ENCODE peak calls at places on chromosomes 4 and X, in five cellular contexts. A, T, S, W and G are unnamed samples.

GRCh38 chrX:53882331-53882730 is 161.9 kb downstream of the PHF8 start:
- DNase-seq in T (no peak), W (no peak), S (no peak), A (no peak), G (no peak)

GRCh38 chr4:100071531-100071930 is 118.7 kb downstream of the DDIT4L start:
- DNase-seq in W (no peak), S (no peak), A (no peak), T (no peak), G (no peak)

GRCh38 chr4:86101841-86102240 is 258.0 kb downstream of the MAPK10 start:
- DNase-seq in A (no peak), S (no peak), T (no peak), W (no peak), G (no peak)

GRCh38 chr4:98110214-98110613 is 33.1 kb downstream of the STPG2 start:
- DNase-seq in S (no peak), A (no peak), T (no peak), W (no peak), G (no peak)

GRCh38 chrX:132094169-132094568 is 33.7 kb downstream of the FRMD7 start:
- DNase-seq in S (no peak), A (no peak), T (no peak), W (no peak), G (no peak)

GRCh38 chr4:180380733-180381132 is 1862.5 kb upstream of the TENM3 start:
- DNase-seq in T (no peak), A (no peak), S (no peak), W (no peak), G (no peak)

GRCh38 chrX:72029473-72030411 is 102.0 kb downstream of the RTL5 start:
- DNase-seq in T (no peak), A (peak), S (no peak), W (no peak), G (no peak)

GRCh38 chrX:153778684-153779101 is 2.1 kb upstream of the SRPK3 start:
- DNase-seq in W (no peak), T (no peak), A (no peak), S (peak), G (no peak)

GRCh38 chr4:54165438-54165837 is 63.7 kb upstream of the PDGFRA start:
- DNase-seq in W (no peak), A (no peak), S (no peak), T (no peak), G (no peak)

GRCh38 chr4:152245706-152246105 is 290.2 kb downstream of the FBXW7 start:
- DNase-seq in A (no peak), S (no peak), T (no peak), W (no peak), G (no peak)

GRCh38 chr4:30863031-30863430 is 142.9 kb downstream of the PCDH7 start:
- DNase-seq in A (no peak), T (no peak), W (no peak), S (no peak), G (no peak)

GRCh38 chr4:116361782-116362181 is 723.6 kb downstream of the TRAM1L1 start:
- DNase-seq in A (no peak), T (no peak), S (no peak), W (no peak), G (no peak)

GRCh38 chr4:34309356-34309900 is 1934.9 kb downstream of the ARAP2 start:
- DNase-seq in T (no peak), S (no peak), A (no peak), W (no peak), G (no peak)

GRCh38 chrX:130339408-130340222 is at the start of gene SLC25A14:
- DNase-seq in S (peak), W (peak), T (peak), A (peak), G (peak)
- TF ChIP-seq POLR2A in S (no peak), W (no peak), T (no peak), A (peak), G (no peak)

GRCh38 chr4:169627307-169627706 is 6.9 kb downstream of the CLCN3 start:
- DNase-seq in A (no peak), W (no peak), S (no peak), T (no peak), G (no peak)

GRCh38 chr4:169630069-169630468 is 9.7 kb downstream of the CLCN3 start:
- DNase-seq in A (no peak), T (no peak), S (no peak), W (no peak), G (no peak)

GRCh38 chr4:169628579-169628978 is 8.2 kb downstream of the CLCN3 start:
- DNase-seq in A (no peak), W (no peak), S (no peak), T (no peak), G (no peak)

GRCh38 chr4:169625886-169626285 is 5.5 kb downstream of the CLCN3 start:
- DNase-seq in S (no peak), W (no peak), A (no peak), T (no peak), G (no peak)

GRCh38 chr4:169626328-169627282 is 6.2 kb downstream of the CLCN3 start:
- DNase-seq in T (no peak), W (no peak), S (no peak), A (no peak), G (no peak)
- TF ChIP-seq POLR2A in T (no peak), W (no peak), S (no peak), A (no peak), G (no peak)

GRCh38 chrX:149518236-149518635 is 13.1 kb upstream of the IDS start:
- DNase-seq in S (no peak), A (no peak), T (no peak), W (no peak), G (no peak)
- TF ChIP-seq POLR2A in S (no peak), A (no peak), T (no peak), W (no peak), G (no peak)

GRCh38 chr4:3516836-3517730 is 15.1 kb downstream of the LRPAP1 start:
- DNase-seq in W (no peak), A (peak), S (peak), T (no peak), G (no peak)
- TF ChIP-seq POLR2A in W (no peak), A (no peak), S (no peak), T (no peak), G (no peak)

GRCh38 chrX:24494544-24495113 is 29.5 kb downstream of the PDK3 start:
- DNase-seq in S (no peak), T (no peak), A (no peak), W (peak), G (no peak)
- TF ChIP-seq POLR2A in S (no peak), T (no peak), A (peak), W (no peak), G (no peak)

GRCh38 chr4:57086324-57086723 is 23.9 kb downstream of the IGFBP7 start:
- DNase-seq in A (no peak), W (no peak), S (no peak), T (no peak), G (no peak)

GRCh38 chr4:57085278-57085677 is 24.9 kb downstream of the IGFBP7 start:
- DNase-seq in A (no peak), T (no peak), S (no peak), W (no peak), G (no peak)

GRCh38 chr4:57091657-57092162 is 18.5 kb downstream of the IGFBP7 start:
- DNase-seq in T (no peak), S (no peak), A (no peak), W (no peak), G (no peak)

GRCh38 chr4:57090099-57090498 is 20.1 kb downstream of the IGFBP7 start:
- DNase-seq in S (no peak), A (no peak), W (no peak), T (no peak), G (no peak)

DNA sequence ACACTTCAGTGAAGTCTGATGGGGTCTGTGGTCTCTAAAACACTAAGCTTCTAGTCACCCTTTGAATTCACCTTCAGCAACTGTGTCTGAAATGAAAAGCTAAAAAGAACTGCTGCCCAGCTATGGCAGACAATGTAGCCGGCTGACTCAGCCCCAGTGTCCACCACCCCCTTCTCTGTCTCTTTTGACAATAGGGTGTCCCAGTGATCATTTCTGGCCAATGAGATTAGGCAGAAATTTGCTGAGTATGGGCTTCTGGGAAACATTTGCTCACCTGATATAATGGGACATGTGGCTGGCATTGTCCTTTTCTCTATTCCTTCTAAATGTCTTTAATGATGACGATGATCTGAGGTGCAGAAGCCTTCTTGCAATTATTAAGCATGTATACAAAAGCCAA is 20.6 kb downstream of the IGFBP7 start:
- DNase-seq in W (no peak), S (no peak), A (no peak), T (no peak), G (no peak)
- TF ChIP-seq POLR2A in W (no peak), S (no peak), A (no peak), T (no peak), G (no peak)

GRCh38 chrX:29721152-29721551 is 494.2 kb upstream of the MAGEB2 start:
- DNase-seq in S (no peak), W (no peak), T (no peak), A (no peak), G (no peak)

GRCh38 chrX:29728639-29729038 is 486.7 kb upstream of the MAGEB2 start:
- DNase-seq in W (no peak), S (no peak), T (no peak), A (no peak), G (no peak)

GRCh38 chrX:29724316-29724715 is 491.0 kb upstream of the MAGEB2 start:
- DNase-seq in W (no peak), A (no peak), T (no peak), S (no peak), G (no peak)

DNA sequence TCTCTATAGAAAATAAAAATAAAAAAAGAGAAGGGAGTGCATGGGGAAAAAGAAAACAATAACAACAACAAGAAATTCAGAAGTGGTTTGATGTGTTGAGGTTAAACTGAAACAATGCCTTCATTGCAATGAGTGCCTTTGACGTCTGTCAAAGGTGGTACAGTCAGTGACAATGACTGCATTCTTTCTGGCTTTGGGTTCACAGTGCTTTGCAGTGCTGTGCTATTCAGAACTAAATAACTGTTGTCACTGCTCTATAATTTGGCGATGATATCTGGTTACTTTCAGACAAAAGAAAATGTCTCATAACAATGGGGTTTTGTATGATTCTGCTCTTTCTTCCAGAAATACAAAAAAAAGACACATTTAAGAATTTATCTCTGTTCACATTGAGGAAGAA is 488.6 kb upstream of the MAGEB2 start:
- DNase-seq in T (no peak), A (no peak), S (no peak), W (no peak), G (no peak)
- TF ChIP-seq POLR2A in T (no peak), A (no peak), S (no peak), W (no peak), G (no peak)